ENCODE peak calls at places on chromosomes 12 and 14, in eight cellular contexts. D, J, A, G, B, S, X and Y are unnamed samples. For H3K9me3 and H3K36me3, the result is how much of the 10 kb centered on the place peaks cover.

GRCh38 chr14:94056579-94057308 is 24.3 kb downstream of the DDX24 start:
- DNase-seq in D (no peak), J (no peak), A (no peak), G (no peak), B (no peak), S (peak), X (no peak), Y (no peak)

GRCh38 chr12:67710582-67710981 is 62.0 kb downstream of the DYRK2 start:
- DNase-seq in D (no peak), J (no peak), A (no peak), G (no peak), B (no peak), S (peak), X (no peak), Y (no peak)

GRCh38 chr12:112590281-112590680 is 171.5 kb downstream of the PTPN11 start:
- DNase-seq in D (no peak), J (no peak), A (no peak), G (no peak), B (no peak), S (no peak), X (no peak), Y (no peak)

GRCh38 chr14:29085546-29085945 is 319.0 kb downstream of the FOXG1 start:
- DNase-seq in D (no peak), J (no peak), A (no peak), G (no peak), B (no peak), S (no peak), X (peak), Y (no peak)

GRCh38 chr12:5868585-5869295 is 76.3 kb downstream of the ANO2 start:
- DNase-seq in D (no peak), J (no peak), A (no peak), G (no peak), B (no peak), S (no peak), X (no peak), Y (no peak)

GRCh38 chr12:12172106-12172511 is 94.7 kb downstream of the LRP6 start:
- DNase-seq in D (no peak), J (no peak), A (no peak), G (no peak), B (no peak), S (peak), X (no peak), Y (no peak)

GRCh38 chr12:128819293-128820144 is 4.2 kb downstream of the SLC15A4 start:
- DNase-seq in D (no peak), J (no peak), A (no peak), G (no peak), B (no peak), S (no peak), X (no peak), Y (no peak)

GRCh38 chr14:22484638-22485037 is 104.4 kb downstream of the DAD1 start:
- DNase-seq in D (no peak), J (no peak), A (no peak), G (peak), B (peak), S (peak), X (no peak), Y (no peak)

GRCh38 chr12:117125275-117125613 is 26.0 kb upstream of the TESC start:
- DNase-seq in D (no peak), J (no peak), A (no peak), G (no peak), B (no peak), S (peak), X (no peak), Y (no peak)

GRCh38 chr12:21456291-21456780 is 18.9 kb downstream of the PYROXD1 start:
- DNase-seq in D (no peak), J (no peak), A (no peak), G (no peak), B (no peak), S (no peak), X (no peak), Y (peak)

GRCh38 chr12:90855534-90855933 is 99.4 kb downstream of the CCER1 start:
- DNase-seq in D (no peak), J (no peak), A (no peak), G (no peak), B (no peak), S (no peak), X (no peak), Y (no peak)

GRCh38 chr12:15540469-15540872 is 218.2 kb downstream of the PTPRO start:
- DNase-seq in D (no peak), J (no peak), A (no peak), G (no peak), B (no peak), S (peak), X (no peak), Y (no peak)

GRCh38 chr12:130615906-130616305 is 100.2 kb downstream of the RIMBP2 start:
- DNase-seq in D (no peak), J (no peak), A (no peak), G (no peak), B (no peak), S (no peak), X (no peak), Y (no peak)

GRCh38 chr12:89353823-89354629 is 1.7 kb upstream of the DUSP6 start:
- DNase-seq in D (peak), J (peak), A (peak), G (peak), B (peak), S (peak), X (peak), Y (peak)

GRCh38 chr12:114834621-114835020 is 150.6 kb upstream of the TBX3 start:
- DNase-seq in D (no peak), J (no peak), A (no peak), G (no peak), B (no peak), S (peak), X (no peak), Y (no peak)

GRCh38 chr14:100076133-100076532 is 10.9 kb downstream of the EVL start:
- DNase-seq in D (peak), J (no peak), A (no peak), G (no peak), B (no peak), S (no peak), X (no peak), Y (peak)

GRCh38 chr14:56751471-56751870 is 58.8 kb downstream of the OTX2 start:
- DNase-seq in D (no peak), J (no peak), A (no peak), G (no peak), B (no peak), S (no peak), X (no peak), Y (no peak)

GRCh38 chr12:116498471-116498870 is 60.7 kb upstream of the MAP1LC3B2 start:
- DNase-seq in D (no peak), J (no peak), A (no peak), G (no peak), B (no peak), S (no peak), X (no peak), Y (no peak)

GRCh38 chr12:67774983-67775587 is 126.5 kb downstream of the DYRK2 start:
- DNase-seq in D (no peak), J (no peak), A (no peak), G (no peak), B (no peak), S (peak), X (no peak), Y (no peak)

GRCh38 chr12:8048906-8049305 is 16.4 kb downstream of the FOXJ2 start:
- DNase-seq in D (no peak), J (no peak), A (no peak), G (no peak), B (no peak), S (no peak), X (no peak), Y (no peak)

GRCh38 chr12:49950310-49951251 is at the start of gene AQP2:
- DNase-seq in D (no peak), J (peak), A (no peak), G (no peak), B (no peak), S (no peak), X (no peak), Y (no peak)

GRCh38 chr14:74508844-74509428 is 15.4 kb downstream of the ISCA2 start:
- DNase-seq in D (peak), J (peak), A (no peak), G (no peak), B (no peak), S (no peak), X (no peak), Y (no peak)

GRCh38 chr12:99213047-99213446 is 434.5 kb upstream of the GARIN6 start:
- DNase-seq in D (no peak), J (no peak), A (no peak), G (no peak), B (no peak), S (no peak), X (no peak), Y (no peak)

DNA sequence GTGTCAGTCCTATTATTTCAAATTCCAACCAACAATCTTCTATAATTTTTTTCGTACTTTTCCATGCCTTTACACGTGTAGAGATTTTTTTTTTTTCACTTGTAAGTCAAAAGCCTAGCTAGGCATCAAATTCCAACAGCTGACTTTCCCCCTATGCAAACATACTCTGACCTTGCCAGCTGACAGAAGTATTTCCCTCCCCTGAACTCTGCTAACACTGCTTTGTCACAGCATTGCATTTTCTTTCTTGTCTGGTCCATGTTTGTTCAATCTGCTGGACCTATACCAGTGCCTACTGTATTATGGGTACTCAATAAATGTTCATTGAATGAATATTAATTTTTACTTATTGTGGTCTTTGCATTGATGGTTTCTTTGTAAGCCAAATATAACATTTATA is 435.3 kb upstream of the GARIN6 start:
- DNase-seq in D (no peak), J (no peak), A (no peak), G (no peak), B (no peak), S (no peak), X (no peak), Y (no peak)
- H3K9me3 ChIP-seq in D (under half), J (under half), A (under half), G (under half), B (under half), S (under half), X (under half), Y (under half)

DNA sequence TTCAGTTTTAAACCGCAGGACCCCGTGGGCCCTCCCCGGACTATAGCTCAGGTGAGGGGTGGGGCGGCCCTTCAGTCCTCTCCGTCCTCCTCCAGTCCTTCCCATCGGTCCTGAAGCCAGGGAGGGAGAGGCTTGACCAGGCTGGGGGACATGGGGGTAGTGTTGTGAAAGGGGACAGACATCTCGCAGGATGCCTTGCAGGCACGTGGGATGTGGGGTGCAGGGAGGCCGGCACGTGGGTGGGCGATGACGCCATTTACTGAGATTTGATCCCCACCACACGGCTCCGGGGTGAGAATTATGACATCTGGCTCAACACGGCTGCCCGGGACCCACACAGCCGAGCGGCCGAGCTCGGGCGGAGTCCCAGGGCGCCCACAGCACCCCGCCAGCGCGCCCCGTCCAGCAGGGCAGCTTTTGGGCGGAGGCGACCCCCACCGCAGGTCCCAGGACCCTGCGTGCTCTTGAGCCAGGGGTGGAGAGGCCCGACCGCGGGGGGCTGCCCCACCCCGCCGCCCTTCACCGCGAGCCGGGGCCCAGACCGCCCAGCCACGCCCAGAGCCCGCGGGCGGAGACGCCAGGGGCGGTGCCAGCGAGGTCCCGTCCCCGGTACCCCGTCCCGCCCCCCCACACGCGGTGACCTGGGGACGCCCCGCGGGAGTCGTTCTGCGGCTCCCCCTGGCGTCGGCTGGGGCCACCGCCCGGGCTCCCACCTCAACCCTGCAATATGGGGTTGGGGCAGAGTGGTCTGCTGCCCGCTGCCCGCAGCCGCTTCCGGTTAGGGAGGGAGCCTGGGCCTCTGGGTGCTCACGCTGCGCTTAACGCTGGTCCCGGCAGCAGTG is 3.3 kb upstream of the EXOC3L4 start:
- DNase-seq in D (peak), J (no peak), A (peak), G (peak), B (no peak), S (peak), X (peak), Y (peak)
- H3K27ac ChIP-seq in D (no peak), J (no peak), A (no peak), G (peak), B (no peak), S (no peak), X (no peak), Y (no peak)

GRCh38 chr12:53036802-53037201 is 13.1 kb upstream of the TNS2 start:
- DNase-seq in D (no peak), J (no peak), A (no peak), G (no peak), B (no peak), S (no peak), X (no peak), Y (no peak)

GRCh38 chr12:53039851-53040250 is 10.0 kb upstream of the TNS2 start:
- DNase-seq in D (no peak), J (no peak), A (no peak), G (no peak), B (no peak), S (no peak), X (no peak), Y (no peak)

GRCh38 chr12:53031616-53032015 is 18.2 kb upstream of the TNS2 start:
- DNase-seq in D (no peak), J (no peak), A (no peak), G (no peak), B (no peak), S (no peak), X (no peak), Y (no peak)

DNA sequence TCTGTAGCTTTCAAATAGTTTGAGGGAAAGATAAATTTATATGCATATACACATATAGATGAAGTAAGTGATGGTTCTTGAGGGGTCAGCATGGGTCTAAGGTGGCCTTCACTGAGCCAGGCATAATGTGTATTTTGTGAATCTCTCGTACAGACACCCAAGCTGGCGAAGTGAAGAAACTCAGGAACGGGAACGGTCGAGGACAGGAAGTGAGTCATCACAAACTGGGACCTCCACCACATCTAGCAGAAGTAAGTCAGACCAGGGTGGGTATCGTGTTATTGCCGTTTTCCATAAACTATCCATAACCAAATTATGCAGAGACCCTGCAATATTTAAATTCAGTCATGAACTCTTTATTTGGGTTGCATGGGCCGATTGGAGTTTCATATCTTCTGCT is 15.4 kb upstream of the TNS2 start:
- DNase-seq in D (no peak), J (no peak), A (no peak), G (no peak), B (no peak), S (no peak), X (no peak), Y (no peak)
- H3K36me3 ChIP-seq in D (half or more), J (under half), A (half or more), G (half or more), B (under half), S (under half), X (half or more), Y (half or more)

GRCh38 chr12:120628919-120629318 is 11.5 kb upstream of the CABP1 start:
- DNase-seq in D (no peak), J (peak), A (no peak), G (no peak), B (no peak), S (no peak), X (no peak), Y (no peak)
- H3K9me3 ChIP-seq in D (under half), J (under half), A (under half), G (under half), B (under half), S (under half), X (under half), Y (under half)

GRCh38 chr14:101926620-101927019 is 37.8 kb upstream of the DYNC1H1 start:
- DNase-seq in D (peak), J (no peak), A (no peak), G (no peak), B (no peak), S (no peak), X (no peak), Y (no peak)

GRCh38 chr14:101927859-101928258 is 36.5 kb upstream of the DYNC1H1 start:
- DNase-seq in D (peak), J (peak), A (peak), G (peak), B (peak), S (peak), X (no peak), Y (no peak)

GRCh38 chr14:101929096-101929495 is 35.3 kb upstream of the DYNC1H1 start:
- DNase-seq in D (peak), J (peak), A (no peak), G (no peak), B (no peak), S (no peak), X (no peak), Y (no peak)

GRCh38 chr14:101929946-101930345 is 34.4 kb upstream of the DYNC1H1 start:
- DNase-seq in D (peak), J (peak), A (no peak), G (no peak), B (no peak), S (no peak), X (no peak), Y (no peak)

GRCh38 chr14:101928415-101928841 is 35.9 kb upstream of the DYNC1H1 start:
- DNase-seq in D (peak), J (no peak), A (no peak), G (no peak), B (no peak), S (no peak), X (no peak), Y (no peak)
- H3K27ac ChIP-seq in D (peak), J (no peak), A (peak), G (peak), B (peak), S (peak), X (no peak), Y (no peak)